ENCODE peak calls at places on chromosome 14, in nine cellular contexts. H is GM10248; X is RWPE1; E is HEK293T; R is GM06990; M is WTC11; S is stimulated activated CD4-positive, alpha-beta T cell treated with anti-CD3 and anti-CD28 coated beads, Interleukin-4, amount 100 ng/mL, for 1 hour; B is AML-193; P is HuH-7. O is an unnamed sample.

GRCh38 chr14:33150662-33151061 is 212.0 kb downstream of the NPAS3 start:
- DNase-seq in X (no peak), E (no peak), R (no peak), P (no peak), S (no peak), H (no peak), M (no peak), B (no peak), O (no peak)

GRCh38 chr14:23141706-23142467 is 22.8 kb upstream of the CEBPE start:
- DNase-seq in H (no peak), B (no peak), R (no peak), P (no peak), M (no peak), S (no peak), X (peak), E (no peak), O (peak)

GRCh38 chr14:91586451-91586850 is 76.3 kb upstream of the PPP4R3A start:
- DNase-seq in R (no peak), P (no peak), X (no peak), E (no peak), M (no peak), S (no peak), B (no peak), H (no peak), O (no peak)

GRCh38 chr14:35292051-35292769 is at the start of gene PSMA6:
- DNase-seq in B (peak), M (peak), R (peak), H (peak), S (peak), E (peak), P (peak), X (peak), O (peak)

GRCh38 chr14:81247271-81247766 is 26.6 kb upstream of the GTF2A1 start:
- DNase-seq in R (no peak), E (no peak), S (no peak), X (no peak), B (no peak), H (no peak), P (no peak), M (no peak), O (peak)

GRCh38 chr14:73823339-73823885 is 28.2 kb upstream of the PTGR2 start:
- DNase-seq in H (no peak), B (no peak), R (no peak), E (no peak), X (no peak), S (no peak), M (no peak), P (no peak), O (no peak)

GRCh38 chr14:56686416-56686815 is 106.8 kb downstream of the TMEM260 start:
- DNase-seq in M (peak), R (no peak), E (no peak), H (no peak), B (no peak), X (no peak), P (no peak), S (no peak), O (no peak)

GRCh38 chr14:75044322-75044721 is 6.9 kb downstream of the MLH3 start:
- DNase-seq in M (no peak), X (peak), H (no peak), B (no peak), P (no peak), S (no peak), R (no peak), E (no peak), O (no peak)

GRCh38 chr14:73741386-73741875 is 27.2 kb upstream of the PNMA1 start:
- DNase-seq in R (no peak), E (no peak), S (peak), B (peak), H (peak), X (peak), M (peak), P (no peak), O (peak)

GRCh38 chr14:28762290-28762948 is 4.2 kb upstream of the FOXG1 start:
- DNase-seq in M (no peak), S (no peak), B (no peak), H (no peak), X (no peak), R (no peak), P (no peak), E (no peak), O (no peak)

GRCh38 chr14:77000340-77001235 is 27.9 kb downstream of the IRF2BPL start:
- DNase-seq in M (no peak), P (no peak), H (no peak), X (no peak), R (peak), E (no peak), S (peak), B (no peak), O (peak)

GRCh38 chr14:95307402-95308041 is 12.2 kb downstream of the CLMN start:
- DNase-seq in H (no peak), S (no peak), X (no peak), E (no peak), M (no peak), R (no peak), P (no peak), B (no peak), O (peak)

GRCh38 chr14:55333785-55334485 is 62.7 kb downstream of the FBXO34 start:
- DNase-seq in S (no peak), M (no peak), B (no peak), R (no peak), H (no peak), P (no peak), E (no peak), X (no peak), O (no peak)

GRCh38 chr14:102772781-102773570 is 4.3 kb upstream of the TRAF3 start:
- DNase-seq in E (no peak), P (no peak), B (no peak), X (no peak), M (peak), R (no peak), H (no peak), S (no peak), O (no peak)

GRCh38 chr14:78982551-78982950 is 812.4 kb downstream of the NRXN3 start:
- DNase-seq in X (no peak), M (no peak), E (no peak), B (no peak), R (no peak), S (no peak), P (no peak), H (no peak), O (no peak)

GRCh38 chr14:101465795-101466448 is 95.4 kb upstream of the DIO3 start:
- DNase-seq in E (no peak), R (no peak), B (no peak), X (no peak), P (no peak), H (no peak), M (no peak), S (no peak), O (no peak)

GRCh38 chr14:61472025-61472672 is 150.8 kb downstream of the PRKCH start:
- DNase-seq in B (no peak), X (peak), S (no peak), H (no peak), R (no peak), E (no peak), M (no peak), P (no peak), O (peak)

GRCh38 chr14:32075636-32076277 is 1.3 kb upstream of the ARHGAP5 start:
- DNase-seq in M (peak), X (peak), E (peak), B (no peak), P (peak), R (no peak), H (peak), S (no peak), O (no peak)

GRCh38 chr14:25303934-25304333 is 254.0 kb upstream of the STXBP6 start:
- DNase-seq in B (no peak), R (no peak), S (no peak), P (no peak), E (no peak), M (no peak), X (no peak), H (no peak), O (no peak)

GRCh38 chr14:44742202-44742601 is 219.5 kb downstream of the KLHL28 start:
- DNase-seq in P (no peak), R (no peak), H (no peak), S (no peak), M (no peak), B (no peak), E (no peak), X (no peak), O (no peak)

GRCh38 chr14:38291681-38292459 is 36.0 kb upstream of the CLEC14A start:
- DNase-seq in E (no peak), S (no peak), X (no peak), H (no peak), B (no peak), P (no peak), R (no peak), M (no peak), O (no peak)

GRCh38 chr14:68487805-68488590 is 304.9 kb downstream of the ZFP36L1 start:
- DNase-seq in H (no peak), M (no peak), B (no peak), X (peak), P (no peak), R (no peak), S (no peak), E (no peak), O (no peak)

GRCh38 chr14:86143248-86143647 is 613.3 kb downstream of the FLRT2 start:
- DNase-seq in R (no peak), X (no peak), S (no peak), M (no peak), E (no peak), H (no peak), B (no peak), P (no peak), O (no peak)

GRCh38 chr14:23371865-23372264 is 744 bp upstream of the IL25 start:
- DNase-seq in H (no peak), R (no peak), X (no peak), B (no peak), P (no peak), M (no peak), S (no peak), E (no peak), O (no peak)

GRCh38 chr14:38342803-38343202 is 86.9 kb upstream of the CLEC14A start:
- DNase-seq in H (no peak), E (no peak), X (no peak), M (no peak), S (no peak), P (no peak), B (no peak), R (no peak), O (no peak)

GRCh38 chr14:24605435-24606190 is 3.9 kb downstream of the GZMH start:
- DNase-seq in E (peak), B (peak), S (peak), R (peak), H (peak), X (peak), P (peak), M (peak), O (no peak)

GRCh38 chr14:80315681-80316080 is 104.4 kb upstream of the DIO2 start:
- DNase-seq in E (no peak), B (no peak), H (no peak), P (no peak), M (no peak), S (no peak), R (no peak), X (no peak), O (no peak)

GRCh38 chr14:54547583-54547982 is 19.3 kb upstream of the SAMD4A start:
- DNase-seq in S (no peak), P (no peak), M (no peak), B (no peak), R (no peak), X (no peak), H (no peak), E (no peak), O (no peak)

GRCh38 chr14:99128185-99128584 is 143.8 kb downstream of the BCL11B start:
- DNase-seq in E (no peak), H (no peak), X (no peak), M (no peak), P (no peak), S (no peak), R (no peak), B (no peak), O (no peak)

GRCh38 chr14:71668186-71668912 is 263.9 kb upstream of the RGS6 start:
- DNase-seq in B (no peak), X (no peak), P (no peak), H (no peak), R (no peak), M (no peak), E (no peak), S (no peak), O (no peak)

GRCh38 chr14:103107941-103108748 is 13.6 kb downstream of the EXOC3L4 start:
- DNase-seq in E (no peak), M (no peak), H (no peak), B (no peak), P (no peak), S (no peak), X (no peak), R (no peak), O (no peak)

GRCh38 chr14:99121027-99121875 is 150.7 kb downstream of the BCL11B start:
- DNase-seq in S (no peak), P (no peak), B (no peak), E (no peak), X (no peak), M (no peak), R (no peak), H (no peak), O (no peak)

GRCh38 chr14:43166163-43166562 is 1340.9 kb downstream of the FSCB start:
- DNase-seq in M (no peak), E (no peak), B (no peak), R (no peak), S (no peak), X (no peak), P (no peak), H (no peak), O (no peak)

GRCh38 chr14:60805881-60806569 is 71.5 kb downstream of the MNAT1 start:
- DNase-seq in M (no peak), S (no peak), E (no peak), B (no peak), X (peak), H (no peak), P (no peak), R (no peak), O (no peak)

GRCh38 chr14:95185452-95186392 is 28.4 kb upstream of the DICER1 start:
- DNase-seq in B (peak), R (no peak), H (no peak), M (no peak), S (no peak), P (no peak), E (no peak), X (no peak), O (peak)

GRCh38 chr14:37034410-37035285 is 137.8 kb downstream of the SLC25A21 start:
- DNase-seq in M (no peak), P (no peak), E (peak), S (no peak), B (no peak), H (no peak), X (no peak), R (no peak), O (no peak)

GRCh38 chr14:68627868-68628604 is 164.8 kb downstream of the ZFP36L1 start:
- DNase-seq in H (no peak), X (no peak), R (peak), M (peak), P (peak), B (no peak), S (peak), E (no peak), O (peak)

GRCh38 chr14:57818511-57818910 is 47.4 kb downstream of the SLC35F4 start:
- DNase-seq in S (no peak), E (no peak), P (no peak), H (no peak), B (no peak), R (no peak), M (no peak), X (no peak), O (no peak)

GRCh38 chr14:104307246-104307626 is 168.8 kb downstream of the KIF26A start:
- DNase-seq in E (no peak), H (no peak), M (no peak), B (no peak), X (no peak), R (no peak), S (no peak), P (no peak), O (no peak)

GRCh38 chr14:66117600-66117999 is 368.6 kb upstream of the CCDC196 start:
- DNase-seq in B (no peak), R (no peak), S (no peak), P (no peak), E (no peak), M (no peak), X (peak), H (no peak), O (no peak)

O was measured in right cardiac atrium.